ENCODE peak calls at places on chromosome 2, in seven cellular contexts. F, I, S, O, T, B and J are unnamed samples.

GRCh38 chr2:225660262-225661091 is 261.0 kb downstream of the NYAP2 start:
- DNase-seq in T (no peak), I (peak), B (peak), S (peak), F (peak), O (peak), J (peak)

GRCh38 chr2:45275235-45275805 is 266.1 kb upstream of the SIX2 start:
- DNase-seq in O (no peak), B (peak), S (no peak), I (no peak), F (no peak), T (no peak), J (no peak)

GRCh38 chr2:38122344-38122743 is 46.4 kb upstream of the CYP1B1 start:
- DNase-seq in T (no peak), F (no peak), I (no peak), O (no peak), B (peak), S (no peak), J (no peak)

GRCh38 chr2:171478345-171478744 is 43.9 kb upstream of the CYBRD1 start:
- DNase-seq in I (no peak), S (no peak), O (no peak), T (no peak), B (peak), F (no peak), J (no peak)

GRCh38 chr2:159175182-159175581 is 111.3 kb downstream of the WDSUB1 start:
- DNase-seq in F (no peak), T (no peak), O (no peak), S (no peak), B (no peak), I (no peak), J (no peak)

GRCh38 chr2:153595939-153596338 is 117.4 kb upstream of the RPRM start:
- DNase-seq in T (no peak), F (no peak), I (peak), O (no peak), B (peak), S (no peak), J (peak)

GRCh38 chr2:108583903-108584520 is 49.7 kb downstream of the LIMS1 start:
- DNase-seq in I (no peak), S (no peak), F (peak), T (no peak), O (peak), B (peak), J (peak)

GRCh38 chr2:204840504-204840903 is 295.2 kb downstream of the PARD3B start:
- DNase-seq in B (no peak), T (no peak), O (no peak), I (no peak), S (no peak), F (no peak), J (no peak)

GRCh38 chr2:76464310-76464709 is 753.6 kb upstream of the GCFC2 start:
- DNase-seq in F (no peak), S (no peak), T (no peak), O (no peak), I (no peak), B (no peak), J (no peak)

GRCh38 chr2:240760576-240761246 is 59.3 kb downstream of the KIF1A start:
- DNase-seq in I (no peak), F (no peak), S (no peak), O (no peak), T (peak), B (no peak), J (no peak)

GRCh38 chr2:239919779-239920545 is 105.2 kb downstream of the NDUFA10 start:
- DNase-seq in B (no peak), T (no peak), S (no peak), F (no peak), O (no peak), I (no peak), J (no peak)

GRCh38 chr2:169041594-169041993 is 10.5 kb upstream of the ABCB11 start:
- DNase-seq in B (no peak), F (no peak), O (no peak), T (no peak), I (no peak), S (no peak), J (no peak)

GRCh38 chr2:130328710-130329109 is 14.0 kb upstream of the IMP4 start:
- DNase-seq in S (no peak), B (no peak), O (no peak), F (no peak), I (no peak), T (no peak), J (no peak)

GRCh38 chr2:43539991-43540860 is 55.6 kb downstream of the THADA start:
- DNase-seq in I (no peak), O (no peak), F (peak), S (no peak), B (peak), T (no peak), J (peak)

GRCh38 chr2:197975956-197976519 is 171.6 kb downstream of the PLCL1 start:
- DNase-seq in B (no peak), O (no peak), T (no peak), I (no peak), F (no peak), S (no peak), J (peak)

GRCh38 chr2:230254152-230254881 is 28.8 kb downstream of the SP140 start:
- DNase-seq in T (no peak), B (no peak), O (no peak), I (no peak), S (no peak), F (no peak), J (no peak)

GRCh38 chr2:151361674-151362380 is 4.4 kb downstream of the TNFAIP6 start:
- DNase-seq in S (no peak), I (no peak), B (peak), O (no peak), T (no peak), F (no peak), J (no peak)

GRCh38 chr2:172084734-172085459 is 410 bp upstream of the DLX1 start:
- DNase-seq in T (peak), O (peak), F (peak), B (peak), I (peak), S (peak), J (peak)

GRCh38 chr2:212414699-212415309 is 123.8 kb downstream of the ERBB4 start:
- DNase-seq in I (no peak), S (no peak), B (peak), F (no peak), O (no peak), T (no peak), J (no peak)

GRCh38 chr2:226660524-226660923 is 139.1 kb downstream of the IRS1 start:
- DNase-seq in B (peak), O (no peak), S (no peak), T (no peak), F (peak), I (no peak), J (peak)

GRCh38 chr2:106011380-106011779 is 182.7 kb downstream of the UXS1 start:
- DNase-seq in F (no peak), I (no peak), B (no peak), S (no peak), O (no peak), T (no peak), J (no peak)

GRCh38 chr2:3386448-3386958 is 7.0 kb downstream of the TRAPPC12 start:
- DNase-seq in T (no peak), O (no peak), B (no peak), S (no peak), F (no peak), I (no peak), J (no peak)

GRCh38 chr2:76953733-76954347 is 568.3 kb downstream of the LRRTM4 start:
- DNase-seq in F (peak), O (peak), T (no peak), S (no peak), I (no peak), B (peak), J (peak)

GRCh38 chr2:195682077-195682476 is 25.1 kb downstream of the SLC39A10 start:
- DNase-seq in B (no peak), F (no peak), I (no peak), T (no peak), O (no peak), S (no peak), J (no peak)

GRCh38 chr2:109376796-109377495 is 236.8 kb downstream of the SEPTIN10 start:
- DNase-seq in F (no peak), S (no peak), B (peak), I (no peak), T (no peak), O (no peak), J (no peak)

GRCh38 chr2:99706734-99707133 is 216.9 kb upstream of the REV1 start:
- DNase-seq in F (no peak), T (no peak), S (no peak), I (no peak), O (no peak), B (no peak), J (no peak)

GRCh38 chr2:48530033-48530804 is at the start of gene STON1:
- DNase-seq in B (peak), I (no peak), S (peak), F (peak), T (peak), O (no peak), J (no peak)

GRCh38 chr2:48532824-48533223 is 2.9 kb downstream of the STON1 start:
- DNase-seq in S (no peak), I (no peak), T (no peak), O (no peak), F (no peak), B (peak), J (no peak)

GRCh38 chr2:48532174-48532573 is 2.2 kb downstream of the STON1 start:
- DNase-seq in S (no peak), T (no peak), I (no peak), O (no peak), B (no peak), F (no peak), J (no peak)

GRCh38 chr2:48529676-48530032 is 300 bp upstream of the STON1 start:
- DNase-seq in F (no peak), B (no peak), S (no peak), O (no peak), T (no peak), I (no peak), J (no peak)

GRCh38 chr2:48531141-48531648 is 1.2 kb downstream of the STON1 start:
- DNase-seq in S (no peak), I (no peak), O (no peak), B (peak), F (no peak), T (no peak), J (peak)
- H3K4me3 ChIP-seq in S (no peak), I (no peak), O (no peak), B (peak), F (peak), T (peak), J (peak)

GRCh38 chr2:232228332-232228731 is 150.2 kb upstream of the ALPP start:
- DNase-seq in B (no peak), I (no peak), F (no peak), T (no peak), S (no peak), O (no peak), J (no peak)

GRCh38 chr2:232229917-232230310 is 148.6 kb upstream of the ALPP start:
- DNase-seq in T (no peak), I (no peak), B (peak), S (no peak), O (no peak), F (no peak), J (peak)

GRCh38 chr2:232229296-232229916 is 149.1 kb upstream of the ALPP start:
- DNase-seq in O (no peak), T (no peak), B (peak), S (no peak), F (no peak), I (no peak), J (no peak)

GRCh38 chr2:232231514-232231913 is 147.0 kb upstream of the ALPP start:
- DNase-seq in O (no peak), I (no peak), S (no peak), T (no peak), B (no peak), F (no peak), J (no peak)

GRCh38 chr2:232230557-232230956 is 148.0 kb upstream of the ALPP start:
- DNase-seq in I (peak), B (peak), O (peak), T (no peak), F (no peak), S (no peak), J (no peak)
- TF ChIP-seq CTCF in I (peak), B (peak), O (peak), T (no peak), F (no peak), S (no peak), J (peak)

DNA sequence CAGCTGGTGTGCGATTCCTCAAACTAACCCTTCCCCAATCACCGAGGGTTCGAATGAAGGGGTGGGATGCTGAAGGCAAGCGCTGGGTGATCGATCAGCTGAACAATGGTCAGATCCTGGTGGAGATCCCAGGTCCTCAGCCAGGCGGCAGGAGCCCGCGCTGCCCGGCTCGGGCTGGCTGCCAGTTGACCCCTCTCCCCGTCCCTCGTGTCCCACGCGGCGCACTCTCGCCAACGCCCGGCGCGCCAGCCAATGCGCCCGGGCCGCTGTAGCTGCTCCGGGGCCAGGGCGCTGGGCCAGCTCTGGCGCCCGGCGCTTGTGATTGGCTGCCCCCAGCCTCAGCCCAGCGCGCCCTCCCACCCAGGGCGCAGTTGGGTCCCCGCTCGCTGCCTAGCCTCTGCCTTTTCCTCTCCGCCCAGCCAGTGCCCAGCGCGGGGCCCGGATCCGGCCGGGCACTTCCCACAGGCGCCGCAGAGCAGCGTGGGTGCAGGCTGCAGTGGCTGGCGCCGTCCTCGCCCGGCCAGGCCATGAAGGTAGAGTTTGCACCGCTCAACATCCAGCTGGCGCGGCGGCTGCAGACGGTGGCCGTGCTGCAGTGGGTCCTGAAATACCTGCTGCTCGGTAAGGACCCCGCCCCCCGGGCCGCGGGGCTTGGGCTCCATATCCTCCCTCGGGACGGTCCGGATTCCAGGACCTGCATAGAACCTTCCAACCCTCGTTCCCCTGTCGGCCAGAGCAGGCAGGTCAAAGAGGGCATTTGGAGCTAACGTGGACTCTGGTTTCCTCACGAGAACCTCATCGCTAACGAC is at the start of gene MOGAT1:
- DNase-seq in S (peak), O (no peak), I (no peak), B (no peak), F (no peak), T (peak), J (no peak)
- H3K4me3 ChIP-seq in S (peak), O (no peak), I (no peak), B (peak), F (peak), T (peak), J (peak)

GRCh38 chr2:8303322-8303832 is 378.5 kb upstream of the ID2 start:
- DNase-seq in S (no peak), O (peak), I (no peak), T (no peak), F (peak), B (no peak), J (peak)
- TF ChIP-seq CTCF in S (no peak), O (no peak), I (no peak), T (no peak), F (no peak), B (no peak), J (peak)

DNA sequence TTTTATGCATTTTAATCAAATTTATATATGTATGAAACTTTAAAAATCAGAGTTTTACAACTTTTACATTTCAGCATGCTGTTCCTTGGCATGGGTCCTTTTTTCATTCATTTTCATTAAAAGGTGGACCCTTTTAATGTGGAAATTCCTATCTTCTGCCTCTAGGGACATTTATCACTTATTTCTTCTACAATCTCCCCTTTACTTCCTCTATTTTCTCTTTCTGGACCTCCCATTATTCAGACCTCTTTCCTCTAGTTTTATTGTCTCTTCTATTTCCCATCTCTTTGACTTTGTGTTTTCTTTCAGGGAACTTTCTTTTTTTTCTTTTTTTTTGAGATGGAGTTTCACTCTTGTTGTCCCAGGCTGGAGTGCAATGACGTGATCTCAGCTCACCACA is 5.7 kb downstream of the PROC start:
- DNase-seq in O (no peak), T (no peak), S (no peak), I (no peak), F (no peak), B (no peak), J (no peak)
- H3K4me3 ChIP-seq in O (no peak), T (peak), S (no peak), I (peak), F (peak), B (no peak), J (peak)

GRCh38 chr2:69514406-69514805 is 77.2 kb upstream of the NFU1 start:
- DNase-seq in I (no peak), S (no peak), T (peak), B (peak), O (no peak), F (no peak), J (peak)
- TF ChIP-seq CTCF in I (no peak), S (no peak), T (no peak), B (no peak), O (no peak), F (no peak), J (peak)

GRCh38 chr2:74290466-74291216 is 52.6 kb downstream of the SLC4A5 start:
- DNase-seq in O (peak), I (no peak), F (no peak), S (no peak), T (no peak), B (no peak), J (no peak)
- H3K4me3 ChIP-seq in O (no peak), I (no peak), F (no peak), S (no peak), T (no peak), B (no peak), J (no peak)